ENCODE peak calls at places on chromosome 14, in four cellular contexts. C, L, F and W are unnamed samples.

GRCh38 chr14:94439453-94440057 is 13.0 kb downstream of the SERPINA11 start:
- DNase-seq in C (no peak), L (no peak), F (no peak), W (no peak)

GRCh38 chr14:22476005-22476751 is 112.8 kb downstream of the DAD1 start:
- DNase-seq in C (no peak), L (no peak), F (no peak), W (no peak)

GRCh38 chr14:70052990-70053389 is 135.8 kb downstream of the SLC8A3 start:
- DNase-seq in C (peak; percentile 40), L (no peak), F (no peak), W (no peak)

GRCh38 chr14:36238666-36239363 is 62.3 kb upstream of the PTCSC3 start:
- DNase-seq in C (peak; percentile 73), L (no peak), F (no peak), W (no peak)

GRCh38 chr14:106838991-106839769 is 1312.8 kb downstream of the TMEM121 start:
- DNase-seq in C (no peak), L (no peak), F (no peak), W (no peak)

GRCh38 chr14:54472291-54472690 is 16.5 kb downstream of the GMFB start:
- DNase-seq in C (no peak), L (no peak), F (no peak), W (no peak)

GRCh38 chr14:56170028-56170427 is 51.8 kb downstream of the PELI2 start:
- DNase-seq in C (no peak), L (no peak), F (no peak), W (no peak)

GRCh38 chr14:55583942-55584468 is 4.0 kb downstream of the KTN1 start:
- DNase-seq in C (no peak), L (no peak), F (no peak), W (no peak)

GRCh38 chr14:33669111-33669510 is 281.8 kb downstream of the EGLN3 start:
- DNase-seq in C (no peak), L (no peak), F (no peak), W (no peak)

GRCh38 chr14:100187247-100187833 is 27.9 kb upstream of the DEGS2 start:
- DNase-seq in C (no peak), L (no peak), F (no peak), W (no peak)

GRCh38 chr14:76908834-76909233 is 82.6 kb downstream of the LRRC74A start:
- DNase-seq in C (no peak), L (no peak), F (peak; percentile 22), W (no peak)

GRCh38 chr14:90815817-90816662 is at the start of gene TTC7B:
- DNase-seq in C (peak; percentile 50), L (no peak), F (no peak), W (no peak)

GRCh38 chr14:63940387-63940786 is 87.6 kb downstream of the SYNE2 start:
- DNase-seq in C (no peak), L (no peak), F (no peak), W (no peak)

GRCh38 chr14:34711169-34711568 is 3.2 kb downstream of the CFL2 start:
- DNase-seq in C (peak; percentile 33), L (no peak), F (no peak), W (no peak)

GRCh38 chr14:67567654-67568053 is 32.4 kb downstream of the PIGH start:
- DNase-seq in C (peak; percentile 80), L (peak; percentile 37), F (no peak), W (no peak)

GRCh38 chr14:49549446-49549845 is 36.7 kb downstream of the RPS29 start:
- DNase-seq in C (no peak), L (no peak), F (no peak), W (no peak)

GRCh38 chr14:104113631-104114420 is 24.6 kb upstream of the KIF26A start:
- DNase-seq in C (no peak), L (peak; percentile 74), F (no peak), W (no peak)

GRCh38 chr14:88748288-88748687 is 44.5 kb downstream of the EML5 start:
- DNase-seq in C (peak; percentile 83), L (no peak), F (no peak), W (no peak)

GRCh38 chr14:28651148-28651547 is 115.4 kb upstream of the FOXG1 start:
- DNase-seq in C (peak; percentile 60), L (no peak), F (no peak), W (no peak)

GRCh38 chr14:45199246-45199645 is 53.8 kb downstream of the MIS18BP1 start:
- DNase-seq in C (no peak), L (no peak), F (no peak), W (no peak)

GRCh38 chr14:36952702-36953101 is 219.7 kb downstream of the SLC25A21 start:
- DNase-seq in C (peak; percentile 96), L (no peak), F (no peak), W (no peak)

GRCh38 chr14:105005329-105005928 is 15.5 kb downstream of the CDCA4 start:
- DNase-seq in C (no peak), L (no peak), F (no peak), W (no peak)

GRCh38 chr14:68665792-68666195 is 127.1 kb downstream of the ZFP36L1 start:
- DNase-seq in C (no peak), L (no peak), F (no peak), W (no peak)

GRCh38 chr14:43983721-43984120 is 523.4 kb downstream of the FSCB start:
- DNase-seq in C (no peak), L (no peak), F (no peak), W (no peak)

GRCh38 chr14:48325486-48325885 is 650.1 kb upstream of the MDGA2 start:
- DNase-seq in C (peak; percentile 69), L (no peak), F (no peak), W (no peak)

GRCh38 chr14:97459180-97459579 is 662.0 kb downstream of the VRK1 start:
- DNase-seq in C (no peak), L (no peak), F (no peak), W (no peak)

GRCh38 chr14:32330356-32331226 is 1.5 kb downstream of the AKAP6 start:
- DNase-seq in C (no peak), L (no peak), F (no peak), W (no peak)

GRCh38 chr14:74239848-74240793 is 872 bp downstream of the VSX2 start:
- DNase-seq in C (no peak), L (no peak), F (no peak), W (no peak)

GRCh38 chr14:76948976-76949375 is 79.5 kb downstream of the IRF2BPL start:
- DNase-seq in C (no peak), L (no peak), F (no peak), W (no peak)

GRCh38 chr14:102977475-102977874 is 55.0 kb downstream of the AMN start:
- DNase-seq in C (no peak), L (no peak), F (no peak), W (no peak)
- H3K27ac ChIP-seq in C (no peak overlapping the region), L (no peak overlapping the region), F (no peak overlapping the region), W (no peak overlapping the region)

DNA sequence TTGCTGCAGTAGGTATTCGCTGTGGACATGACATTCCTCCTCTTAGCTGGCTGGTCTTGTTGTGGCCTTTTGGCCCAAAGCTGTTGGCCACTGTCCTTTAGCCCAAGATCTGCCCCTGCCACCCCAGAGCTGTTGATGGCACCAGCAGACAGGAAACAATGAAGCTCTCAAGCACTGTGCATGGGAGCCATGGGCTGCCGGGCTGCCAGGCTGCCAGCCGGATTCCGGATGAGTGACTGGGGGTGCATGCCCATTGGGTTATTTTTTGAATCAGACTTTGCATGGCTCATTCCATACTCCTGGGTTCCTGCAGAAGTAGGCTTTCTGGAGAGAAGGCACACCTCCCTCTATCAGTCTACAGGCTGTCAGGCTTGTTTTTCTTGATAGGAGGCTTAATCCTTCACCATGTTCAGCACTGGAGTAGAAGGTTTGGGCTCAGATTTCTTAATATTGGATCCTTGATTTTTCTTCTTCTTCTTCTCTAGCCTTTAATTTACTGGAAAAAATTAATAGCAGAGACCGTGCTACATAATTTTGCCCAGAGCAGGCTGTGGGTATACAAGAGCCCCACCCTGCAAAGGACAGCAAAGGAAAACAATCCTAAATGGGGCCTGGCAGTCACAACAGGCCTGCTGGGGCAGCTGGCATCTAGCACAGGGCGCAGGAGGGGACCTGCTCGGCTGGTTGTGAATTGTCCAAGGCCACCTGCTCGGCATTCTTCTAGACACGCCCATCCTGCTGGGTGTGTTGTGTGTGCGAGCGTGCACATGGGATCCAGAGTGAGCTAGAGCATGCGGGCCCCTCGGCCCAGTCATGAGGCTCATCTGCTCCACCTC is 32.2 kb downstream of the MAX start:
- DNase-seq in C (peak; percentile 64), L (no peak), F (no peak), W (no peak)
- H3K27ac ChIP-seq in C (peak overlapping the region; percentile 42), L (peak overlapping the region; percentile 73), F (no peak overlapping the region), W (peak overlapping the region; percentile 91)

DNA sequence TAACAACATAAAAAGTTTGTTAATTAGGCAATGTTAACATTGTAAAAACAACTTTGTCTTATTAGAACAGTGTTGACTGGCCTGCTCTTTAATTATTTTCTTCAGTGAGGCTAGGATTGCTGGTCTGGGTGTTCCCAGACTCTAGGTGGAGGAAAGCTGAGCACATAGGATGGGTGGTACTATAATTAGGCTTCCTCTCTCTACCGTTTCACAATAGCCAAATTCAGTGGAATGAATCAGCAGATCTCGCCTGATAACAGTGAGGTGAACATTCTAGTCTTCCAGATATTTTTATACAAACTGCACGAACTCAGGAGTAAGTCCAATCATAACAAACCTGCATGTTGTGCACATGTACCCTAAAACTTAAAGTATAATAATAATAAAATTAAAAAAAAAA is 11.9 kb downstream of the PTGDR start:
- DNase-seq in C (peak; percentile 77), L (no peak), F (no peak), W (no peak)
- H3K27ac ChIP-seq in C (peak overlapping the region; percentile 14), L (no peak overlapping the region), F (no peak overlapping the region), W (no peak overlapping the region)

DNA sequence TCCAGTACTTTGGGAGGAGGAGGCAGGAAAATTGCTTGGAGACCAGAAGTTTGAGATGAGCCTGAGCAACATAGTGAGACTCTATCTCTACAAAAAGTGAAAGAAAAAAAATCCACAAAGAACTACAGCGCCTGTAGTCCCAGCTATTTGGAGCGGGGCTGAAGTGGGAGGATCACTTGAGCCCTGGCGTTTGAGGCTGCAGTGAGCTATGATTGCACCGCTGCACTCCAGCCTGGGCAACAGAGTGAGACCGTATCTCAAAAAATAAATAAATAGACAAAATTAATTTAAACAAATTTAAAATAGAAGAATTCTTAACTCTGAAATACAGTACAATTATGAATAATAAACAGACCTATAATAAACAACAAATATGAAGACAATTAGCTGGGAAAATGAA is 40.9 kb downstream of the ATL1 start:
- DNase-seq in C (no peak), L (no peak), F (no peak), W (no peak)
- H3K27ac ChIP-seq in C (peak overlapping the region; percentile 44), L (no peak overlapping the region), F (no peak overlapping the region), W (no peak overlapping the region)

GRCh38 chr14:24277606-24278321 is 6.4 kb upstream of the RABGGTA start:
- DNase-seq in C (no peak), L (no peak), F (no peak), W (no peak)
- H3K27ac ChIP-seq in C (no peak overlapping the region), L (peak overlapping the region; percentile 31), F (no peak overlapping the region), W (peak overlapping the region; percentile 67)

GRCh38 chr14:26281280-26281998 is 316.4 kb downstream of the NOVA1 start:
- DNase-seq in C (peak; percentile 82), L (no peak), F (no peak), W (no peak)
- H3K27ac ChIP-seq in C (peak overlapping the region; percentile 71), L (no peak overlapping the region), F (no peak overlapping the region), W (peak overlapping the region; percentile 72)